ENCODE peak calls at places on chromosomes 4 and X, in nine cellular contexts. V is heart right ventricle, E is endothelial cell of umbilical vein, G is RWPE1, H is stomach, A is body of pancreas, Y is gastrocnemius medialis, R is adrenal gland, I is mammary epithelial cell. D is an unnamed sample.

GRCh38 chr4:53591372-53591892 is at the start of gene LNX1:
- DNase-seq in V (no peak), E (no peak), G (peak; percentile 66), H (peak; percentile 96), A (peak; percentile 99), Y (no peak), R (no peak), I (no peak), D (no peak)

GRCh38 chrX:119398587-119398973 is 556 bp upstream of the SLC25A43 start:
- DNase-seq in V (no peak), E (no peak), G (no peak), H (no peak), A (peak; percentile 18), Y (no peak), R (no peak), I (no peak), D (no peak)

GRCh38 chrX:46791927-46792825 is 33.3 kb upstream of the SLC9A7 start:
- DNase-seq in V (no peak), E (peak; percentile 84), G (peak; percentile 75), H (peak; percentile 41), A (peak; percentile 54), Y (no peak), R (peak; percentile 24), I (peak; percentile 91), D (no peak)

GRCh38 chr4:81442479-81443085 is 29.1 kb downstream of the RASGEF1B start:
- DNase-seq in V (no peak), E (no peak), G (no peak), H (no peak), A (no peak), Y (no peak), R (no peak), I (no peak), D (no peak)

GRCh38 chr4:680931-681645 is 6.7 kb downstream of the MYL5 start:
- DNase-seq in V (peak; percentile 60), E (no peak), G (no peak), H (peak; percentile 67), A (peak; percentile 53), Y (peak; percentile 51), R (peak; percentile 83), I (no peak), D (no peak)

GRCh38 chrX:12567857-12568256 is 223.4 kb upstream of the PRPS2 start:
- DNase-seq in V (no peak), E (peak; percentile 9), G (no peak), H (no peak), A (no peak), Y (no peak), R (no peak), I (no peak), D (no peak)

GRCh38 chr4:163191999-163192398 is 25.3 kb upstream of the NAF1 start:
- DNase-seq in V (no peak), E (peak; percentile 9), G (no peak), H (no peak), A (no peak), Y (no peak), R (no peak), I (peak; percentile 23), D (no peak)

GRCh38 chr4:173545440-173545839 is 15.4 kb upstream of the HAND2 start:
- DNase-seq in V (no peak), E (no peak), G (no peak), H (no peak), A (no peak), Y (no peak), R (no peak), I (no peak), D (no peak)

GRCh38 chr4:182019148-182019652 is 224.0 kb upstream of the TENM3 start:
- DNase-seq in V (no peak), E (no peak), G (no peak), H (no peak), A (no peak), Y (no peak), R (no peak), I (no peak), D (no peak)

GRCh38 chrX:2875798-2876399 is 47.2 kb downstream of the GYG2 start:
- DNase-seq in V (no peak), E (no peak), G (no peak), H (no peak), A (no peak), Y (no peak), R (no peak), I (no peak), D (peak; percentile 11)

GRCh38 chrX:63128509-63128908 is 222.6 kb downstream of the SPIN4 start:
- DNase-seq in V (no peak), E (no peak), G (no peak), H (no peak), A (no peak), Y (no peak), R (peak; percentile 18), I (peak; percentile 20), D (no peak)

GRCh38 chrX:149282909-149283308 is 222.2 kb downstream of the IDS start:
- DNase-seq in V (no peak), E (no peak), G (no peak), H (no peak), A (no peak), Y (no peak), R (no peak), I (no peak), D (no peak)

GRCh38 chr4:24794916-24795665 is at the start of gene SOD3:
- DNase-seq in V (peak; percentile 88), E (peak; percentile 9), G (no peak), H (peak; percentile 79), A (peak; percentile 92), Y (peak; percentile 66), R (peak; percentile 89), I (no peak), D (peak; percentile 86)

GRCh38 chr4:53377319-53378170 is at the start of gene FIP1L1:
- DNase-seq in V (peak; percentile 94), E (peak; percentile 95), G (peak; percentile 97), H (peak; percentile 98), A (peak; percentile 97), Y (peak; percentile 94), R (peak; percentile 98), I (peak; percentile 85), D (peak; percentile 92)

GRCh38 chr4:6695660-6696581 is 2.2 kb downstream of the S100P start:
- DNase-seq in V (no peak), E (no peak), G (peak; percentile 15), H (peak; percentile 83), A (peak; percentile 24), Y (no peak), R (no peak), I (peak; percentile 19), D (no peak)

GRCh38 chrX:95505721-95506120 is 1178.9 kb upstream of the DIAPH2 start:
- DNase-seq in V (no peak), E (no peak), G (no peak), H (no peak), A (no peak), Y (no peak), R (no peak), I (peak; percentile 0), D (no peak)

GRCh38 chrX:151912780-151913179 is at the start of gene MAGEA4:
- DNase-seq in V (no peak), E (no peak), G (no peak), H (no peak), A (no peak), Y (no peak), R (no peak), I (no peak), D (no peak)

GRCh38 chrX:108225456-108225730 is 133.8 kb downstream of the ATG4A start:
- DNase-seq in V (no peak), E (no peak), G (no peak), H (no peak), A (no peak), Y (no peak), R (no peak), I (peak; percentile 57), D (no peak)

GRCh38 chr4:7714176-7714575 is 225.5 kb downstream of the AFAP1 start:
- DNase-seq in V (no peak), E (no peak), G (no peak), H (no peak), A (no peak), Y (no peak), R (no peak), I (no peak), D (no peak)

GRCh38 chr4:58734030-58734673 is 1624.0 kb upstream of the IGFBP7 start:
- DNase-seq in V (no peak), E (no peak), G (no peak), H (no peak), A (no peak), Y (no peak), R (no peak), I (no peak), D (no peak)

DNA sequence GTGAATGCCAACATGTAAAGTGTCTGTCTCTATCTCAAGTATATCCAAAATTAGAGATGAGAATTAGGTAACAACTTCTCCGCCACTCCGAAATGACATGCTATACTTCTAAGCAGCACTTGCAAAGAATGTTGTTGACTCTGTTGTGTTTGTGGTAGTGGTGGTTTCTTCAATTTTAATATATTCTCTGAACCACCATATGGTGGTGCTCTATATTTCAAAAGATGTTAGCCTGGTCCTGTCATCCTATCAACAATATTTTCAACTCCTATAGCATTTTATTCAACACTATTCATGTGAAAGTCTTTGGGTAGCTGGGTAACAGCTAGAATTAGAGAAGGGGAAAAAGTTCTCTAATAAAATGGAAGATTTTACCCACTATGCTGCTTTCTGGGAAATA is 1622.8 kb upstream of the IGFBP7 start:
- DNase-seq in V (no peak), E (no peak), G (no peak), H (no peak), A (no peak), Y (no peak), R (no peak), I (no peak), D (no peak)
- TF ChIP-seq CTCF in V (no peak), E (no peak), G (peak; percentile 9), H (no peak), A (no peak), Y (no peak), R (no peak), I (peak; percentile 5), D (no peak)

DNA sequence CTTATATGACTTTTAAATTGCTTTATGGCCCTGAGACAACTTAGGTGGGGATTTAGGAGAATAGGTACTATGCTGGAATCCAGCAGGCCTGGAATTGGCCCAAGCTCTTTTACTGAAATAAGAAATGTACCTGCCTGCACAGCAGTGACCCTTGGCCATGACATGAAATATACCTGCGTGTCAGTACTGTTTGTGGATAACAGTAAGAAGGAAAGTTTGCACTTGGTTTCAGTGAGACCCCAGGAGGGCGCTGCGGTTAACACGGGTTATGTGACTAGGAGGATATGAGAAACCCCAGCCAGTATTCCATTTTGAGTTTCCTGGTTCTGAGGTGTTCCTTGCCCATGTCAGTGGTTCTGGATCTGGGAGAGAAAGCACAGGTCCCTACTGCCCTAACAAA is 5.3 kb downstream of the MTM1 start:
- DNase-seq in V (no peak), E (no peak), G (no peak), H (no peak), A (no peak), Y (no peak), R (no peak), I (no peak), D (no peak)
- H3K27ac ChIP-seq in V (no peak overlapping the region), E (no peak overlapping the region), G (no peak overlapping the region), H (no peak overlapping the region), A (no peak overlapping the region), Y (no peak overlapping the region), R (no peak overlapping the region), I (no peak overlapping the region), D (no peak overlapping the region)

GRCh38 chr4:145524535-145524934 is 42.9 kb downstream of the SMAD1 start:
- DNase-seq in V (no peak), E (no peak), G (no peak), H (no peak), A (no peak), Y (no peak), R (no peak), I (no peak), D (no peak)
- TF ChIP-seq CTCF in V (no peak), E (no peak), G (no peak), H (no peak), A (no peak), Y (no peak), R (no peak), I (no peak), D (no peak)

GRCh38 chr4:145042601-145043000 is 55.4 kb downstream of the ANAPC10 start:
- DNase-seq in V (no peak), E (no peak), G (no peak), H (no peak), A (no peak), Y (no peak), R (no peak), I (no peak), D (no peak)
- H3K27ac ChIP-seq in V (no peak overlapping the region), E (no peak overlapping the region), G (no peak overlapping the region), H (no peak overlapping the region), A (no peak overlapping the region), Y (no peak overlapping the region), R (no peak overlapping the region), I (no peak overlapping the region), D (no peak overlapping the region)

D was measured in right atrium auricular region.